ENCODE peak calls at places on chromosomes 4 and X, in nine cellular contexts. T, J, Q, P, G, H, C, L and I are unnamed samples.

GRCh38 chrX:29617725-29618124 is 597.6 kb upstream of the MAGEB2 start:
- DNase-seq in T (no peak), J (no peak), Q (no peak), P (no peak), G (no peak), H (peak), C (peak), L (no peak), I (peak)

GRCh38 chr4:113684534-113685091 is 76.9 kb downstream of the CAMK2D start:
- DNase-seq in T (peak), J (peak), Q (peak), P (no peak), G (peak), H (peak), C (peak), L (peak), I (no peak)

GRCh38 chr4:150960079-150960478 is 55.0 kb downstream of the LRBA start:
- DNase-seq in T (peak), J (peak), Q (peak), P (no peak), G (no peak), H (peak), C (no peak), L (no peak), I (peak)

GRCh38 chr4:76630748-76631147 is 195.7 kb downstream of the SHROOM3 start:
- DNase-seq in T (peak), J (no peak), Q (peak), P (no peak), G (no peak), H (no peak), C (no peak), L (no peak), I (no peak)

GRCh38 chr4:127528302-127528701 is 104.5 kb upstream of the INTU start:
- DNase-seq in T (no peak), J (no peak), Q (no peak), P (no peak), G (no peak), H (no peak), C (no peak), L (no peak), I (no peak)

GRCh38 chr4:83207497-83208105 is 77.0 kb downstream of the COQ2 start:
- DNase-seq in T (peak), J (peak), Q (peak), P (no peak), G (no peak), H (peak), C (no peak), L (peak), I (no peak)

GRCh38 chr4:147821555-147821954 is 89.7 kb downstream of the ARHGAP10 start:
- DNase-seq in T (no peak), J (no peak), Q (no peak), P (no peak), G (no peak), H (no peak), C (no peak), L (no peak), I (no peak)

GRCh38 chr4:189664693-189665250 is 275.9 kb upstream of the FRG1 start:
- DNase-seq in T (no peak), J (no peak), Q (no peak), P (no peak), G (no peak), H (no peak), C (no peak), L (no peak), I (no peak)

GRCh38 chr4:41913509-41913908 is 21.7 kb upstream of the TMEM33 start:
- DNase-seq in T (no peak), J (no peak), Q (peak), P (no peak), G (no peak), H (no peak), C (no peak), L (no peak), I (no peak)

GRCh38 chr4:107956011-107956410 is 24.7 kb downstream of the CYP2U1 start:
- DNase-seq in T (no peak), J (no peak), Q (no peak), P (no peak), G (no peak), H (peak), C (no peak), L (no peak), I (no peak)

GRCh38 chr4:61828960-61829359 is 628.8 kb downstream of the ADGRL3 start:
- DNase-seq in T (no peak), J (no peak), Q (no peak), P (peak), G (no peak), H (no peak), C (no peak), L (no peak), I (no peak)

GRCh38 chrX:143615851-143616250 is 20.1 kb downstream of the SLITRK4 start:
- DNase-seq in T (no peak), J (no peak), Q (no peak), P (no peak), G (no peak), H (no peak), C (no peak), L (no peak), I (no peak)

GRCh38 chr4:149896428-149896827 is 80.8 kb upstream of the IQCM start:
- DNase-seq in T (peak), J (peak), Q (peak), P (no peak), G (no peak), H (peak), C (no peak), L (peak), I (peak)